ENCODE peak calls at places on chromosomes 13 and 19, in eight cellular contexts. O is left ventricle myocardium inferior, Z is ascending aorta, G is tibial artery, P is mesenchymal stem cell, A is psoas muscle, M is right atrium auricular region, C is bronchial epithelial cell. N is an unnamed sample.

GRCh38 chr13:74203576-74203975 is 69.4 kb upstream of the KLF12 start:
- DNase-seq in Z (no peak), M (no peak), P (no peak), G (no peak), A (no peak), O (no peak), C (no peak), N (no peak)

GRCh38 chr19:35013820-35014754 is 14.0 kb downstream of the GRAMD1A start:
- DNase-seq in P (no peak), Z (no peak), C (no peak), M (no peak), O (no peak), A (no peak), G (no peak), N (no peak)

GRCh38 chr13:109998808-109999528 is 212.6 kb upstream of the IRS2 start:
- DNase-seq in O (no peak), G (no peak), A (no peak), M (no peak), C (peak; percentile 98), Z (no peak), P (peak; percentile 92), N (no peak)

GRCh38 chr19:11373166-11373884 is 1.1 kb upstream of the SWSAP1 start:
- DNase-seq in C (peak; percentile 47), Z (no peak), O (no peak), G (no peak), A (no peak), P (peak; percentile 32), M (no peak), N (no peak)

GRCh38 chr13:77894743-77895142 is 23.9 kb downstream of the EDNRB start:
- DNase-seq in P (no peak), O (no peak), G (no peak), Z (no peak), M (no peak), C (no peak), A (no peak), N (no peak)

GRCh38 chr13:110413311-110414040 is 106.4 kb downstream of the COL4A2 start:
- DNase-seq in M (no peak), O (no peak), Z (peak; percentile 69), A (no peak), G (no peak), P (no peak), C (no peak), N (no peak)

GRCh38 chr19:45469132-45469834 is 1.5 kb downstream of the FOSB start:
- DNase-seq in Z (peak; percentile 95), G (peak; percentile 92), C (peak; percentile 70), A (peak; percentile 94), P (peak; percentile 75), M (peak; percentile 97), O (peak; percentile 94), N (peak; percentile 62)

GRCh38 chr19:43769256-43769655 is 11.5 kb downstream of the KCNN4 start:
- DNase-seq in O (no peak), M (no peak), Z (no peak), P (no peak), G (no peak), C (no peak), A (no peak), N (no peak)

GRCh38 chr19:6693681-6694080 is 23.7 kb upstream of the TNFSF14 start:
- DNase-seq in C (no peak), P (no peak), Z (no peak), A (no peak), G (no peak), M (no peak), O (no peak), N (no peak)

GRCh38 chr19:39238209-39238608 is 6.6 kb downstream of the IFNL3 start:
- DNase-seq in G (no peak), A (no peak), M (no peak), O (no peak), Z (no peak), C (no peak), P (no peak), N (no peak)

GRCh38 chr13:107811233-107811632 is 404.1 kb downstream of the LIG4 start:
- DNase-seq in A (no peak), O (no peak), G (no peak), C (no peak), Z (no peak), P (no peak), M (no peak), N (no peak)

GRCh38 chr19:17625043-17625442 is 63.1 kb downstream of the UNC13A start:
- DNase-seq in O (no peak), G (no peak), P (no peak), Z (no peak), C (no peak), M (no peak), A (no peak), N (no peak)

DNA sequence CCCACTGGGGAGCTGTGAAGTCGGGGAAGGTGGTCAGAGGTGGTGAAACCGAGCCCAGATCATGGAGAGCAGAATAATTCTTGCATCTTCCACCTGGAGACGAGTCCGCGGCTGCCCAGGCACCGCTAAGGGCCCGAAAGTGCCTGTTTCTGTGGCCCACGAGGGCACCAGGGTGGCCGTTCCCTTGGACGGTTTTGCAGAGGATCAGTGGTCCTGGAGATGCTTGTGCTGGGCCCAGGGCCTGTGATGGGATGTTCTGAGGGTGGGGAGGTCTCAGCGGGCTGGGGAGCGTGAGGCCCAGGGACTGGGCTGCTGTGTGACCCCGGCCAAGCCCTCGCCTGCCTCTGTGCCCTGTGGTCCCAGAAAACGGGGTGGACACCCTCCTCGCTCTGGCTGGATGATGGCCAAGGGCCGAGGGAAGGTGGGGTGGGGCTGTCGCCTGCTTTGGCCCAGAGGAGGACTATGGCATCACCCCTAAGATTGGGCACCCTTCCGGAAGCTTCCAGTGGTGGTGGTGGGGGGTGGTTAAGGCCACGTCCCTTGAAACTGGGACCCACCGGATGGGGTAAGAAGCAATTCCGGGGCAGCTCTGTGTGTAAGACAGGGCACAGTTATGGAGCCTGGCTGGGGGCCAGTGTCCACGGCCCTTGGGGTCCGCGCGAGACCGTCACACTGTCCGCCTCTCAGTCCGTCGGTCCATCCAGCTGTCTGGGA is 51.3 kb upstream of the NFIC start:
- DNase-seq in P (no peak), C (no peak), A (no peak), O (no peak), G (no peak), Z (no peak), M (no peak), N (no peak)
- H3K27me3 ChIP-seq in P (peaks cover 69% of the 10 kb centered on the region), C (peaks cover 5% of the 10 kb centered on the region), A (peaks cover 26% of the 10 kb centered on the region), O (peaks cover 96% of the 10 kb centered on the region), G (no peaks in the 10 kb centered on the region), Z (peaks cover 9% of the 10 kb centered on the region), M (no peaks in the 10 kb centered on the region), N (no peaks in the 10 kb centered on the region)

DNA sequence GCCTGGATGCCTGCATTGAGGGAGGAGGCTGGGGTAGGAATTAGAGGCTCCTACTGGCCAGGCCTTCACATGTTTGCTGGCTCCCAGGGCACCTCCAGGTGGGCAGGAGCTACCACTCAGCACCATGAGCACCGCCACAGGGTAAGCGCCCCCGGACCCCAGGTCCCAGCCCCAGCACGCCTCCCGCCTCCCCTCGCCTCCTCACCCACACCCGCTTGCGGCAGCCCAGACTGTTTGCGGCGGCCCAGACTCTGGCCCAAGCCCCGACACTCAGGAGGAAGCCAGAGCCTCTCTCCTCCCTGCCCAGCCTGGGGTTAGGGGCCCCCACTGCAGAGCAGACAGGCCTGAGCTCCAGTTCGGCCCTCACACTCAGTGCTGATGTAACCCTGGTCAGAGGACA is 652 bp downstream of the EPS8L1 start:
- DNase-seq in M (no peak), G (no peak), O (no peak), Z (no peak), P (no peak), C (no peak), A (no peak), N (no peak)
- H3K27me3 ChIP-seq in M (peaks cover 17% of the 10 kb centered on the region), G (peaks cover 3% of the 10 kb centered on the region), O (peaks cover 92% of the 10 kb centered on the region), Z (peaks cover 5% of the 10 kb centered on the region), P (peaks cover 53% of the 10 kb centered on the region), C (no peaks in the 10 kb centered on the region), A (peaks cover 24% of the 10 kb centered on the region), N (no peaks in the 10 kb centered on the region)

GRCh38 chr13:49543656-49544055 is 41.7 kb downstream of the RCBTB1 start:
- DNase-seq in P (no peak), G (no peak), A (no peak), Z (no peak), C (no peak), O (no peak), M (no peak), N (no peak)
- H3K27me3 ChIP-seq in P (no peaks in the 10 kb centered on the region), G (no peaks in the 10 kb centered on the region), A (no peaks in the 10 kb centered on the region), Z (no peaks in the 10 kb centered on the region), C (no peaks in the 10 kb centered on the region), O (no peaks in the 10 kb centered on the region), M (no peaks in the 10 kb centered on the region), N (no peaks in the 10 kb centered on the region)

GRCh38 chr19:51600940-51601575 is 29.1 kb downstream of the SIGLEC5 start:
- DNase-seq in Z (no peak), G (no peak), O (no peak), M (no peak), C (no peak), P (no peak), A (no peak), N (no peak)

GRCh38 chr19:51602189-51602854 is 27.9 kb downstream of the SIGLEC5 start:
- DNase-seq in G (no peak), C (no peak), O (no peak), P (no peak), A (no peak), M (no peak), Z (no peak), N (no peak)

GRCh38 chr19:51598159-51598915 is 27.3 kb downstream of the ZNF175 start:
- DNase-seq in O (no peak), C (no peak), A (no peak), Z (no peak), P (no peak), G (no peak), M (no peak), N (no peak)

GRCh38 chr19:51595776-51596175 is 24.7 kb downstream of the ZNF175 start:
- DNase-seq in G (no peak), A (no peak), Z (no peak), C (no peak), M (no peak), P (no peak), O (no peak), N (no peak)

GRCh38 chr19:51599084-51599483 is 28.0 kb downstream of the ZNF175 start:
- DNase-seq in G (no peak), C (no peak), P (no peak), A (no peak), Z (no peak), O (no peak), M (no peak), N (no peak)
- H3K27me3 ChIP-seq in G (no peaks in the 10 kb centered on the region), C (no peaks in the 10 kb centered on the region), P (peaks cover 22% of the 10 kb centered on the region), A (peaks cover 13% of the 10 kb centered on the region), Z (no peaks in the 10 kb centered on the region), O (peaks cover 65% of the 10 kb centered on the region), M (peaks cover 5% of the 10 kb centered on the region), N (no peaks in the 10 kb centered on the region)

DNA sequence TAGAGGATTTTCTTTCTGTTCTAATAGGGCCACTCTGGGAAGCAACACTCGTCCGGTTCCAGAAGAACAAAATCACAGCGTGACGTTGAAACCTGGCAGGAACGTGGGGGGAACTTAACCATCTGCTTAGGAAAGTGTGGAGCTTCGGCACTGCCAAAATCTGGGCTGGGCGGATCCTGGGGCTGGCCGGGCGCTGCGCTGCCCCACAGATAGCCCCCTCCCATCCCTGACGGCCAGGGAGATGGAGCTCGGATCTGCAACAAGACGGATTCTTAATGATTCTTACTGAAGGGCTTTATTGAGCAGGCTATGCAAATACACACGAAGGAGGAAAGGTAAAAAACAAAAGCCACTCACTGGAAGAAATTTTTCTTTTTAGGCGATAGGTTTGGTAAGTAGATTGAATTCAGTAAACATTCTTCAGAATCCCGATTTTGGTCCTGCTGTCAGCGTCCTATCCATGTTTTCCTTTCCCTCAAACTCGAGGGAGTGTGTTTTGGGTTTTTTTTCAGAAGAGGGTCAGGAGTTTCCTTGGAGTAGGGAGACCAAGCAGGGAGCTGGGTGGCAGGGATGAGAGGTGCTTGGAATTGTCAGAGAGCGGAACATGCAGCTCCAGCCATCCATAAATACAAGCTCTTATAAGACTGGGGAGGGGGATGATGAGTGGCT is 1.4 kb upstream of the PCDH8 start:
- DNase-seq in P (no peak), Z (no peak), M (no peak), G (no peak), C (no peak), A (no peak), O (no peak), N (no peak)
- H3K27me3 ChIP-seq in P (peaks cover 56% of the 10 kb centered on the region), Z (peaks cover 30% of the 10 kb centered on the region), M (peaks cover 38% of the 10 kb centered on the region), G (no peaks in the 10 kb centered on the region), C (peaks cover 48% of the 10 kb centered on the region), A (peaks cover 39% of the 10 kb centered on the region), O (peaks cover 80% of the 10 kb centered on the region), N (peaks cover 35% of the 10 kb centered on the region)